ENCODE peak calls at places on chromosomes 4 and X, in four cellular contexts. L is K562, C is HepG2, M is GM12878. G is an unnamed sample.

GRCh38 chr4:3465698-3466671 is 2.9 kb downstream of the DOK7 start:
- DNase-seq in L (peak), C (peak), M (no peak), G (no peak)

GRCh38 chr4:116906758-116907157 is 178.6 kb downstream of the TRAM1L1 start:
- DNase-seq in L (no peak), C (no peak), M (no peak), G (no peak)

GRCh38 chr4:48766393-48766792 is 13.7 kb downstream of the FRYL start:
- DNase-seq in L (no peak), C (no peak), M (no peak), G (no peak)

GRCh38 chr4:142331646-142332045 is 514.5 kb downstream of the INPP4B start:
- DNase-seq in L (no peak), C (no peak), M (no peak), G (no peak)

GRCh38 chr4:1329408-1330371 is 17.3 kb upstream of the UVSSA start:
- DNase-seq in L (no peak), C (no peak), M (no peak), G (no peak)

GRCh38 chr4:169225058-169225751 is 45.6 kb downstream of the SH3RF1 start:
- DNase-seq in L (no peak), C (no peak), M (no peak), G (no peak)

GRCh38 chr4:172698256-172698655 is 470.4 kb upstream of the GALNT7 start:
- DNase-seq in L (no peak), C (no peak), M (no peak), G (no peak)

GRCh38 chrX:107674480-107675364 is 46.4 kb downstream of the PRPS1 start:
- DNase-seq in L (peak), C (no peak), M (no peak), G (no peak)

GRCh38 chrX:140141444-140142029 is 176.2 kb upstream of the CXorf66 start:
- DNase-seq in L (peak), C (peak), M (peak), G (peak)

GRCh38 chr4:33649015-33649414 is 2595.3 kb downstream of the ARAP2 start:
- DNase-seq in L (no peak), C (no peak), M (no peak), G (no peak)

GRCh38 chrX:51893931-51894696 is 691 bp downstream of the MAGED1 start:
- DNase-seq in L (no peak), C (no peak), M (no peak), G (peak)

GRCh38 chrX:31633349-31633748 is 561.5 kb upstream of the FTHL17 start:
- DNase-seq in L (no peak), C (no peak), M (no peak), G (no peak)

GRCh38 chr4:176789955-176790354 is 2.8 kb downstream of the VEGFC start:
- DNase-seq in L (peak), C (peak), M (no peak), G (peak)

GRCh38 chr4:106370214-106370613 is 1.6 kb upstream of the GIMD1 start:
- DNase-seq in L (no peak), C (no peak), M (no peak), G (no peak)

GRCh38 chr4:1538096-1538410 is 131.8 kb upstream of the NKX1-1 start:
- DNase-seq in L (no peak), C (no peak), M (no peak), G (no peak)

GRCh38 chrX:1212532-1212931 is at the start of gene CRLF2:
- DNase-seq in L (no peak), C (no peak), M (peak), G (no peak)

GRCh38 chr4:10296730-10297129 is 160.5 kb downstream of the ZNF518B start:
- DNase-seq in L (no peak), C (no peak), M (no peak), G (no peak)

GRCh38 chr4:79514637-79515320 is 106.8 kb upstream of the GK2 start:
- DNase-seq in L (no peak), C (no peak), M (no peak), G (no peak)

GRCh38 chrX:77447339-77448149 is at the start of gene FGF16:
- DNase-seq in L (no peak), C (no peak), M (no peak), G (no peak)

GRCh38 chr4:2082627-2083026 is 23.5 kb downstream of the NAT8L start:
- DNase-seq in L (no peak), C (no peak), M (no peak), G (no peak)

GRCh38 chrX:44742480-44743155 is 101.2 kb upstream of the DUSP21 start:
- DNase-seq in L (no peak), C (no peak), M (no peak), G (no peak)

GRCh38 chr4:83923341-83923740 is 387.4 kb downstream of the GPAT3 start:
- DNase-seq in L (no peak), C (no peak), M (no peak), G (no peak)
- TF ChIP-seq TARDBP in L (no peak), C (no peak), M (no peak), G (no peak)

GRCh38 chrX:130091976-130092522 is 18.2 kb downstream of the ELF4 start:
- DNase-seq in L (peak), C (peak), M (peak), G (no peak)
- TF ChIP-seq FOXK2 in L (no peak), C (no peak), M (no peak), G (no peak)

GRCh38 chrX:9182041-9182440 is 148.1 kb upstream of the FAM9B start:
- DNase-seq in L (no peak), C (no peak), M (no peak), G (no peak)
- TF ChIP-seq BHLHE40 in L (no peak), C (no peak), M (no peak), G (no peak)

GRCh38 chrX:53883196-53883595 is 161.1 kb downstream of the PHF8 start:
- DNase-seq in L (no peak), C (peak), M (no peak), G (no peak)

DNA sequence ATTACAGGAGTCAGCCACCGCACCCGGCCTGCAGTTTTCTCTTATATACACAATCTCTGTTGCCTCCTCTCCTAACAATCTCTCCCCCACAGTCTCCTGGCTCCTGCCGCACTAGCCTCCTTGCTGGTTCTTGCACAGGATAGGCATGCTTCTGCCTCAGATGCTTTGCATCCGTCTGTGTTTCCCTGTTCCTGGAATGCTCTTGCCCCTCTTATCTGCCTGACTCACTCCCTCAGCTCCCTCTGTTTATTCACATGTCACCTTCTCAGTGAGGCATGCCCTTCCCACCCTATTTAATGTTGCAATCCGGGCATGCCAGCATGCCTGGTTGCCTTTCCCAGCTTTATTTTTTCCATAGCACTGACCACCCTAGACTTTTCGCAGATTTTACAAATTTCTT is 161.9 kb downstream of the PHF8 start:
- DNase-seq in L (no peak), C (peak), M (no peak), G (no peak)
- TF ChIP-seq TARDBP in L (no peak), C (peak), M (no peak), G (no peak)

GRCh38 chr4:21753084-21753760 is 195.3 kb downstream of the KCNIP4 start:
- DNase-seq in L (no peak), C (no peak), M (no peak), G (no peak)

GRCh38 chr4:21744046-21744445 is 204.5 kb downstream of the KCNIP4 start:
- DNase-seq in L (no peak), C (no peak), M (no peak), G (no peak)

GRCh38 chr4:21752616-21753015 is 196.0 kb downstream of the KCNIP4 start:
- DNase-seq in L (no peak), C (no peak), M (no peak), G (no peak)

GRCh38 chr4:21749936-21750335 is 198.6 kb downstream of the KCNIP4 start:
- DNase-seq in L (no peak), C (no peak), M (no peak), G (no peak)
- TF ChIP-seq FOXK2 in L (no peak), C (no peak), M (no peak), G (no peak)

DNA sequence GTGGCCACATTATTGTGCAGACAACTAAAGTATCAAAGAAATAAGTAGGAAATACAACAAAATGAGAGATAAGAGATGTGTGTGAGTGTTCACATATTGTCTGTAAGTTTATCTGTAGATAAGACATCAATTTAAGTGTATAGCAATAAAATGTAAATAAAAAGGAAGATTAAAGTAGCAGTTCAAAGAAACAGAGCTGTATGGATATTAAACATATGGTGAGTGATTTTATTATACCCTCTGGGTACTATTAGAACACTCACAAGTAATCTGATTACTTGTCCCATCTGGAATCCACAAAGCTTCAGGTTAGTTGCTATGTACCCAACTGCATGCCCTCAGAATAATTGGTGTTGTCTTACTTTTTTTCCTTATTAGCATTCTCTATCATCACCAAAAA is 747.9 kb upstream of the ADGRL3 start:
- DNase-seq in L (no peak), C (no peak), M (no peak), G (no peak)
- TF ChIP-seq BHLHE40 in L (no peak), C (no peak), M (no peak), G (no peak)

GRCh38 chrX:118652717-118653116 is 74.7 kb upstream of the IL13RA1 start:
- DNase-seq in L (no peak), C (no peak), M (no peak), G (no peak)
- TF ChIP-seq TARDBP in L (no peak), C (no peak), M (no peak), G (no peak)

G was measured in HEK293T.